ENCODE peak calls at places on chromosomes 13 and 19, in eight cellular contexts. M is cardiac muscle cell; T is stimulated activated CD8-positive, alpha-beta memory T cell treated with anti-CD3 and anti-CD28 coated beads, Interleukin-15, amount 100 ng/mL, for 1 hour; I is effector CD4-positive, alpha-beta T cell; R is AG20443; W is left ventricle myocardium superior; Q is midbrain; O is CD8-positive, alpha-beta T cell. G is an unnamed sample.

GRCh38 chr19:10471909-10472308 is 31.2 kb downstream of the KEAP1 start:
- DNase-seq in O (no peak), R (no peak), Q (no peak), T (no peak), M (peak; percentile 29), I (no peak), W (no peak), G (peak; percentile 62)

GRCh38 chr19:3118232-3119070 is 17.4 kb upstream of the GNA15 start:
- DNase-seq in I (no peak), M (no peak), O (no peak), T (no peak), W (peak; percentile 25), R (no peak), Q (no peak), G (no peak)

GRCh38 chr13:81874681-81875661 is 1534.0 kb upstream of the SPRY2 start:
- DNase-seq in Q (no peak), O (no peak), W (no peak), M (no peak), R (no peak), I (no peak), T (no peak), G (no peak)

GRCh38 chr13:23984541-23984940 is 87.2 kb upstream of the C1QTNF9B start:
- DNase-seq in R (no peak), O (no peak), M (no peak), T (no peak), W (no peak), I (no peak), Q (peak; percentile 44), G (no peak)

GRCh38 chr13:54599413-54599812 is 1570.8 kb downstream of the OLFM4 start:
- DNase-seq in R (no peak), M (no peak), T (no peak), O (no peak), W (no peak), Q (no peak), I (no peak), G (no peak)

GRCh38 chr19:12937243-12938053 is 961 bp upstream of the CALR start:
- DNase-seq in I (no peak), O (no peak), W (no peak), Q (no peak), T (no peak), M (peak; percentile 38), R (peak; percentile 29), G (peak; percentile 88)

GRCh38 chr13:111271186-111271698 is 49.2 kb upstream of the TEX29 start:
- DNase-seq in M (no peak), O (no peak), I (no peak), W (no peak), R (no peak), T (no peak), Q (no peak), G (no peak)

GRCh38 chr13:49690133-49690989 is 925 bp downstream of the EBPL start:
- DNase-seq in W (no peak), R (peak; percentile 36), Q (no peak), I (no peak), T (no peak), M (no peak), O (no peak), G (peak; percentile 69)

GRCh38 chr13:76129305-76130040 is 493.3 kb downstream of the LMO7 start:
- DNase-seq in T (no peak), M (peak; percentile 52), I (no peak), Q (peak; percentile 2), R (no peak), W (no peak), O (no peak), G (no peak)

GRCh38 chr13:20462533-20462915 is 63.1 kb downstream of the CRYL1 start:
- DNase-seq in O (no peak), M (no peak), Q (no peak), W (no peak), T (no peak), R (no peak), I (no peak), G (no peak)

GRCh38 chr19:9741476-9742171 is 26.9 kb downstream of the ZNF846 start:
- DNase-seq in O (no peak), Q (no peak), W (no peak), T (no peak), I (no peak), M (no peak), R (no peak), G (peak; percentile 30)

GRCh38 chr19:43439183-43440063 is 24.7 kb downstream of the TEX101 start:
- DNase-seq in I (peak; percentile 51), M (no peak), R (peak; percentile 70), W (no peak), O (peak; percentile 12), T (no peak), Q (no peak), G (peak; percentile 39)

GRCh38 chr13:106815545-106815944 is 247.6 kb upstream of the ARGLU1 start:
- DNase-seq in T (no peak), O (no peak), R (no peak), M (no peak), W (no peak), I (no peak), Q (no peak), G (no peak)

GRCh38 chr13:65314008-65314407 is 1916.1 kb downstream of the PCDH9 start:
- DNase-seq in M (no peak), T (no peak), O (no peak), Q (no peak), R (no peak), W (no peak), I (no peak), G (no peak)

GRCh38 chr13:20475927-20476691 is 49.5 kb downstream of the CRYL1 start:
- DNase-seq in W (no peak), T (peak; percentile 27), Q (no peak), I (peak; percentile 61), O (peak; percentile 48), M (no peak), R (no peak), G (no peak)